ENCODE peak calls at places on chromosomes 3 and 15, in six cellular contexts. One of them, this sample, is unnamed. For H3K36me3, the result is how much of the 10 kb centered on the place peaks cover.

GRCh38 chr3:26350853-26351252 is 271.7 kb upstream of the LRRC3B start:
- DNase-seq in neuronal stem cell: no peak
- DNase-seq in H1: no peak
- DNase-seq in mesenchymal stem cell: no peak
- DNase-seq in trophoblast cell: peak
- DNase-seq in mesendoderm: peak
- DNase-seq in this sample: no peak

GRCh38 chr3:184727357-184728060 is 15.6 kb upstream of the MAGEF1 start:
- DNase-seq in neuronal stem cell: peak
- DNase-seq in H1: peak
- DNase-seq in mesenchymal stem cell: peak
- DNase-seq in trophoblast cell: peak
- DNase-seq in mesendoderm: peak
- DNase-seq in this sample: peak

GRCh38 chr3:72303926-72304325 is 519.0 kb upstream of the PROK2 start:
- DNase-seq in neuronal stem cell: no peak
- DNase-seq in H1: no peak
- DNase-seq in mesenchymal stem cell: peak
- DNase-seq in trophoblast cell: no peak
- DNase-seq in mesendoderm: peak
- DNase-seq in this sample: no peak

GRCh38 chr3:159892171-159892791 is 96.4 kb upstream of the IL12A start:
- DNase-seq in neuronal stem cell: no peak
- DNase-seq in H1: no peak
- DNase-seq in mesenchymal stem cell: no peak
- DNase-seq in trophoblast cell: no peak
- DNase-seq in mesendoderm: no peak
- DNase-seq in this sample: no peak

GRCh38 chr15:93608643-93609148 is 519.7 kb upstream of the RGMA start:
- DNase-seq in neuronal stem cell: no peak
- DNase-seq in H1: no peak
- DNase-seq in mesenchymal stem cell: no peak
- DNase-seq in trophoblast cell: no peak
- DNase-seq in mesendoderm: no peak
- DNase-seq in this sample: no peak

GRCh38 chr3:163056874-163057497 is 1560.4 kb downstream of the OTOL1 start:
- DNase-seq in neuronal stem cell: peak
- DNase-seq in H1: no peak
- DNase-seq in mesenchymal stem cell: peak
- DNase-seq in trophoblast cell: peak
- DNase-seq in mesendoderm: peak
- DNase-seq in this sample: peak

GRCh38 chr3:134143828-134144390 is 106.8 kb downstream of the RYK start:
- DNase-seq in neuronal stem cell: no peak
- DNase-seq in H1: no peak
- DNase-seq in mesenchymal stem cell: peak
- DNase-seq in trophoblast cell: no peak
- DNase-seq in mesendoderm: no peak
- DNase-seq in this sample: no peak

GRCh38 chr3:120450261-120450913 is 405 bp downstream of the FSTL1 start:
- DNase-seq in neuronal stem cell: peak
- DNase-seq in H1: no peak
- DNase-seq in mesenchymal stem cell: peak
- DNase-seq in trophoblast cell: no peak
- DNase-seq in mesendoderm: peak
- DNase-seq in this sample: no peak

GRCh38 chr3:104273046-104273649 is 1093.6 kb upstream of the ALCAM start:
- DNase-seq in neuronal stem cell: no peak
- DNase-seq in H1: no peak
- DNase-seq in mesenchymal stem cell: peak
- DNase-seq in trophoblast cell: no peak
- DNase-seq in mesendoderm: peak
- DNase-seq in this sample: peak

GRCh38 chr15:41996921-41997592 is 23.8 kb downstream of the PLA2G4E start:
- DNase-seq in neuronal stem cell: no peak
- DNase-seq in H1: no peak
- DNase-seq in mesenchymal stem cell: no peak
- DNase-seq in trophoblast cell: no peak
- DNase-seq in mesendoderm: no peak
- DNase-seq in this sample: no peak

GRCh38 chr15:52234596-52235541 is 43.7 kb upstream of the GNB5 start:
- DNase-seq in neuronal stem cell: no peak
- DNase-seq in H1: no peak
- DNase-seq in mesenchymal stem cell: no peak
- DNase-seq in trophoblast cell: no peak
- DNase-seq in mesendoderm: no peak
- DNase-seq in this sample: no peak

DNA sequence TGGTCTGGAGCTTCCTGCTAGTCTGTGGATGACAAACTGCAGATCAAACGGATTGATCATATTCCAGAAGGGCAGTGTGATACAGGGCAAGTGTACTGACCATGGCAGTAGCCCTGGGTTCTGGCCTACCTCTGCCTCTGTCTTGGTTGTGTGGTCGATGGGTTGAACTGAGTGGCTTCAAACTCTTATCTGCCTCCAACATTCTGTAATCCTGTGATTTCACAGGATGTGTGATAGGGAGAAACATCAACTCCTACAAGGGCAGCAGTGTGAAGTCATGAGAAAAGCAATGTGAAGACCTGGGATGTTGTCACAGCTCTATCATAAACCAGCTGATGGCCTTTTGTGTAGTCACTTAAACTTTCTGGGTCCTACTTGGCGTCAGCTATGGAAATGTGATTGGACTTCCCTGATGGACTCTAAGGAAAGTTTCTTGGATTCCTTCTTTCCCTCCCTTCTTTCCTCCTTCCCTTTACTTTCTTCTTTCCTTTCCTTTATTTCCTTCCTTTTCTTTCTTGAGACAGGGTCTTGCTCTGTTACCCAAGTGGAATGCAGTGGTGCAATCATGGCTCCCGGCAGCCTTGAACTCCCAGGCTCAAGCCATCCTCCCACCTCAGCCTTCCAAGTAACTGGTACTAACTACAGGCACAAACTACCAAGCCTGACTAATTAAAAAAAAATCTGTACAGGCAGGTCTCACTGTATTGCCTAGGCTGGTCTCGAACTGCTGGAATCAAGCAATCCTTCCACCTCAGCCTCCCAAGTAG is 114.8 kb downstream of the BBX start:
- DNase-seq in neuronal stem cell: no peak
- DNase-seq in H1: no peak
- DNase-seq in mesenchymal stem cell: no peak
- DNase-seq in trophoblast cell: peak
- DNase-seq in mesendoderm: peak
- DNase-seq in this sample: no peak
- H3K23ac ChIP-seq in neuronal stem cell: no peak
- H3K23ac ChIP-seq in H1: no peak
- H3K23ac ChIP-seq in mesenchymal stem cell: no peak
- H3K23ac ChIP-seq in trophoblast cell: no peak
- H3K23ac ChIP-seq in mesendoderm: no peak
- H3K23ac ChIP-seq in this sample: no peak

GRCh38 chr15:48654799-48655198 is 9.3 kb upstream of the FBN1 start:
- DNase-seq in neuronal stem cell: no peak
- DNase-seq in H1: no peak
- DNase-seq in mesenchymal stem cell: no peak
- DNase-seq in trophoblast cell: no peak
- DNase-seq in mesendoderm: no peak
- DNase-seq in this sample: no peak
- H3K36me3 ChIP-seq in neuronal stem cell: under half
- H3K36me3 ChIP-seq in H1: under half
- H3K36me3 ChIP-seq in mesenchymal stem cell: under half
- H3K36me3 ChIP-seq in trophoblast cell: under half
- H3K36me3 ChIP-seq in mesendoderm: under half
- H3K36me3 ChIP-seq in this sample: under half

DNA sequence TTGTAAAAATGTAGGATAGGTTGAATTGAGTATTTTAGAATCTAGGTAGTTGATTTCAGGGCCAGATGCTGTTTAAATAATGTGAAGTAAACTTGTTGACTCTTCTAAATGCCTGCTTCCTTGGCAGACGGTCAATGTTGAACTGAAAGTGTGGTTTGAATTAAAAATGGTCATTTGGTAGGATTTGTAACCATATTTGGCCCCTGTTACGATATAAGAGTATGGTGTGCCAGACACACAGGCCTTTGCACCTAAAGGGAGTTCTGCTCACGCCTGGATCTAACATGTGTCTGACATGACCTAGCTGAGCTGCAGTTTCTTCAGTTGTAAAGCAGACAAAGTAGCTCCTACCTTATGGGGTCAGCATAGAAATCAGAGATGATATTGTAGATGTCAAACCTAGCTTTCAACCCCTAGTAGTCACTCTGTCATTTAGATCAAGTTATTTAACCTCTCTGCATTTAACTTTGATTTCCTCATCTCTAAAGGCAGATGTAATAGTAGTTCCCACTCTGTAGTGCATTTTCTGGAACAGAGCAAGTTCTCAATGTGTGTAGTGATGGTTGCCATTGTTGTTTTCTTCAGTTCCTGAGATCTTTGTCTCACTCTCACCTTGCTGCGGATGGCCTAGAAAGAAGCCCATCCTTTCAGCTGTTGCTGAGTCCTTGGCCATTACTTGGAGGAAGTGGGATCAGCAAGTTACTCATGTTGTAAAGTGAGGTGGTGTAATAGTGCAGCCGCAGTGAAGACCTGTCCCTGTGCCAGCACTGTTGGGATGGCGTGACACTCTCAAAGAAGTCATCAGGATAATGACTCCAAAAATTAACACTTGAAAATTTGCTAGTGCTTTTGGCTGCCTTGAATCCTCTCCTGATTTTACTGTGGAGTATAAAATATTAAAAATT is 90.2 kb downstream of the GHSR start:
- DNase-seq in neuronal stem cell: no peak
- DNase-seq in H1: no peak
- DNase-seq in mesenchymal stem cell: no peak
- DNase-seq in trophoblast cell: no peak
- DNase-seq in mesendoderm: no peak
- DNase-seq in this sample: peak
- H3K23ac ChIP-seq in neuronal stem cell: no peak
- H3K23ac ChIP-seq in H1: no peak
- H3K23ac ChIP-seq in mesenchymal stem cell: no peak
- H3K23ac ChIP-seq in trophoblast cell: no peak
- H3K23ac ChIP-seq in mesendoderm: no peak
- H3K23ac ChIP-seq in this sample: peak

DNA sequence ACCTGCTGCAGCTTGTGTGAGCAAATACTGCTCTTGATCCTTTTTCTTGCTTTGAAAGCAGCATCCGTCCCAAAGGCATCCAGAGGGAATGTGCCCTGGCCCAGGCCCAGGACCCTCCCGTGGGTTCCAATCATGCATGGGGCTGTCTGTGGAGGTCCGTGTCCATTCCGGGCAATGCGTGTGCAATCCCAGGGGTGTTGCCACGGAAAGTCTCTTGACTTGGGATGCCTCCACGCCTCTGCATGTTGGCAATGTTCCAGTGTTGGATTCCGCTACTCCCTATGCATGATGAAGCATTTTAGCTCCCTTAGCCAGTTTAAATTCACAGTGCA is 105.7 kb downstream of the SNRPN start:
- DNase-seq in neuronal stem cell: no peak
- DNase-seq in H1: no peak
- DNase-seq in mesenchymal stem cell: no peak
- DNase-seq in trophoblast cell: no peak
- DNase-seq in mesendoderm: no peak
- DNase-seq in this sample: no peak
- H3K36me3 ChIP-seq in neuronal stem cell: half or more
- H3K36me3 ChIP-seq in H1: half or more
- H3K36me3 ChIP-seq in mesenchymal stem cell: half or more
- H3K36me3 ChIP-seq in trophoblast cell: half or more
- H3K36me3 ChIP-seq in mesendoderm: half or more
- H3K36me3 ChIP-seq in this sample: half or more